ENCODE peak calls at places on chromosome 1, in five cellular contexts. O, Y, Z, T and F are unnamed samples.

GRCh38 chr1:156124557-156125483 is 10.3 kb downstream of the LMNA start:
- DNase-seq in O (no peak), Y (no peak), Z (no peak), T (peak; percentile 78), F (peak; percentile 78)

GRCh38 chr1:20602851-20603450 is 14.1 kb downstream of the CDA start:
- DNase-seq in O (no peak), Y (no peak), Z (no peak), T (no peak), F (peak; percentile 94)

GRCh38 chr1:92784051-92784638 is 763 bp downstream of the EVI5 start:
- DNase-seq in O (no peak), Y (no peak), Z (peak; percentile 23), T (peak; percentile 55), F (peak; percentile 25)

GRCh38 chr1:176469450-176469985 is 6.5 kb downstream of the PAPPA2 start:
- DNase-seq in O (no peak), Y (no peak), Z (no peak), T (no peak), F (no peak)

GRCh38 chr1:36962991-36963390 is 71.3 kb downstream of the GRIK3 start:
- DNase-seq in O (no peak), Y (no peak), Z (no peak), T (no peak), F (no peak)

GRCh38 chr1:93426183-93426582 is 21.7 kb upstream of the FNBP1L start:
- DNase-seq in O (no peak), Y (no peak), Z (no peak), T (no peak), F (no peak)

GRCh38 chr1:164707868-164708331 is 148.9 kb downstream of the PBX1 start:
- DNase-seq in O (no peak), Y (no peak), Z (no peak), T (no peak), F (peak; percentile 42)

GRCh38 chr1:238063454-238063853 is 172.7 kb upstream of the ZP4 start:
- DNase-seq in O (no peak), Y (no peak), Z (no peak), T (no peak), F (no peak)

GRCh38 chr1:94608142-94608851 is 66.7 kb upstream of the F3 start:
- DNase-seq in O (no peak), Y (no peak), Z (no peak), T (no peak), F (no peak)

GRCh38 chr1:230858918-230859819 is 9.2 kb downstream of the C1orf198 start:
- DNase-seq in O (no peak), Y (no peak), Z (peak; percentile 86), T (no peak), F (no peak)

GRCh38 chr1:210841926-210842625 is 291.9 kb downstream of the KCNH1 start:
- DNase-seq in O (no peak), Y (no peak), Z (no peak), T (no peak), F (no peak)

GRCh38 chr1:89261926-89262540 is 10.6 kb downstream of the GBP5 start:
- DNase-seq in O (no peak), Y (no peak), Z (no peak), T (no peak), F (no peak)

GRCh38 chr1:42003433-42003832 is 84.7 kb upstream of the HIVEP3 start:
- DNase-seq in O (no peak), Y (no peak), Z (no peak), T (peak; percentile 50), F (no peak)

GRCh38 chr1:3669971-3670431 is 17.7 kb downstream of the TP73 start:
- DNase-seq in O (no peak), Y (no peak), Z (no peak), T (no peak), F (no peak)

GRCh38 chr1:116409751-116410182 is 36.7 kb downstream of the ATP1A1 start:
- DNase-seq in O (no peak), Y (no peak), Z (no peak), T (no peak), F (no peak)

GRCh38 chr1:61121631-61122030 is 39.3 kb downstream of the NFIA start:
- DNase-seq in O (no peak), Y (no peak), Z (no peak), T (no peak), F (no peak)

GRCh38 chr1:8312235-8313218 is 5.4 kb upstream of the SLC45A1 start:
- DNase-seq in O (no peak), Y (no peak), Z (no peak), T (no peak), F (no peak)

GRCh38 chr1:228979325-228979699 is 244.0 kb downstream of the RHOU start:
- DNase-seq in O (no peak), Y (no peak), Z (no peak), T (no peak), F (no peak)

GRCh38 chr1:55071477-55071876 is 32.1 kb downstream of the PCSK9 start:
- DNase-seq in O (no peak), Y (no peak), Z (no peak), T (no peak), F (peak; percentile 24)